ENCODE peak calls at places on chromosomes 5 and 9, in nine cellular contexts. M is activated T-helper 1 cell treated with Interleukin-2 at 50 U/mL for 16 hours; H is WTC11; K is skeletal muscle cell; X is CD8-positive, alpha-beta T cell; Y is EL; W is NCI-H524; Q is hypothalamus; L is tibial nerve. C is an unnamed sample.

GRCh38 chr9:14030350-14030823 is 283.6 kb downstream of the NFIB start:
- DNase-seq in M (no peak), K (peak; percentile 92), Y (peak; percentile 61), X (no peak), W (no peak), Q (no peak), H (no peak), L (peak; percentile 20), C (no peak)

GRCh38 chr9:120109242-120109641 is 470.7 kb downstream of the CDK5RAP2 start:
- DNase-seq in L (no peak), H (peak; percentile 78), K (no peak), Y (peak; percentile 4), Q (no peak), M (no peak), W (peak; percentile 67), X (no peak), C (no peak)

GRCh38 chr9:130672466-130672865 is 8.1 kb downstream of the PRDM12 start:
- DNase-seq in Q (no peak), L (no peak), X (no peak), H (no peak), Y (no peak), W (peak; percentile 76), M (no peak), K (no peak), C (no peak)

GRCh38 chr5:181200816-181201215 is 4.2 kb downstream of the TRIM7 start:
- DNase-seq in M (no peak), Y (no peak), H (peak; percentile 25), L (no peak), Q (no peak), K (no peak), X (no peak), W (no peak), C (no peak)

GRCh38 chr5:77991084-77991483 is 214.9 kb upstream of the TBCA start:
- DNase-seq in L (no peak), W (no peak), K (no peak), X (no peak), Y (no peak), H (no peak), Q (no peak), M (no peak), C (no peak)

GRCh38 chr9:69379250-69379982 is 54.4 kb downstream of the ENTREP1 start:
- DNase-seq in M (no peak), H (no peak), W (no peak), Q (no peak), Y (peak; percentile 73), L (no peak), K (peak; percentile 29), X (no peak), C (no peak)

GRCh38 chr5:119274767-119275130 is 81.1 kb upstream of the TNFAIP8 start:
- DNase-seq in Q (no peak), W (no peak), M (no peak), L (no peak), H (no peak), X (no peak), Y (peak; percentile 73), K (peak; percentile 70), C (no peak)

GRCh38 chr5:156647034-156647451 is 203.1 kb upstream of the PPP1R2B start:
- DNase-seq in W (no peak), Q (no peak), K (no peak), L (no peak), H (no peak), Y (no peak), M (no peak), X (no peak), C (no peak)

GRCh38 chr5:126854526-126855110 is 77.7 kb downstream of the LMNB1 start:
- DNase-seq in Q (no peak), X (no peak), H (no peak), W (no peak), M (no peak), L (no peak), Y (no peak), K (no peak), C (no peak)

GRCh38 chr9:8221462-8221861 is 421.9 kb upstream of the DMAC1 start:
- DNase-seq in Y (no peak), L (no peak), M (no peak), H (no peak), W (peak; percentile 58), K (no peak), X (no peak), Q (no peak), C (no peak)